ENCODE peak calls at places on chromosomes 7 and 10, in four cellular contexts. Q is HCT116, R is K562, Y is HepG2. D is an unnamed sample.

GRCh38 chr7:98133621-98134266 is 27.1 kb downstream of the LMTK2 start:
- DNase-seq in Y (peak), R (no peak), Q (peak), D (no peak)

GRCh38 chr7:32802305-32802910 is 89.2 kb downstream of the KBTBD2 start:
- DNase-seq in Q (no peak), Y (no peak), R (no peak), D (no peak)

GRCh38 chr10:55263327-55263726 is 462.3 kb upstream of the PCDH15 start:
- DNase-seq in Q (no peak), Y (no peak), R (no peak), D (no peak)

GRCh38 chr7:133253522-133253882 is 624 bp downstream of the EXOC4 start:
- DNase-seq in Y (peak), Q (no peak), R (peak), D (no peak)

GRCh38 chr10:17644485-17644964 is 574 bp downstream of the STAM start:
- DNase-seq in R (peak), Q (no peak), Y (no peak), D (no peak)

GRCh38 chr7:90708841-90709317 is 112.8 kb downstream of the CDK14 start:
- DNase-seq in Q (peak), Y (peak), R (no peak), D (peak)

GRCh38 chr7:148987010-148987750 is 41.1 kb downstream of the PDIA4 start:
- DNase-seq in Q (peak), R (peak), Y (peak), D (peak)

GRCh38 chr10:28054211-28054888 is 55.5 kb upstream of the ODAD2 start:
- DNase-seq in Y (no peak), R (no peak), Q (peak), D (no peak)

GRCh38 chr10:98570764-98571163 is 124.0 kb upstream of the HPS1 start:
- DNase-seq in Y (no peak), Q (no peak), R (no peak), D (no peak)

GRCh38 chr10:98569878-98570277 is 123.1 kb upstream of the HPS1 start:
- DNase-seq in R (no peak), Y (no peak), Q (no peak), D (no peak)

GRCh38 chr10:98577168-98577567 is 130.4 kb upstream of the HPS1 start:
- DNase-seq in Q (no peak), R (no peak), Y (peak), D (no peak)

GRCh38 chr10:98576096-98576495 is 129.4 kb upstream of the HPS1 start:
- DNase-seq in Q (no peak), Y (no peak), R (no peak), D (no peak)

DNA sequence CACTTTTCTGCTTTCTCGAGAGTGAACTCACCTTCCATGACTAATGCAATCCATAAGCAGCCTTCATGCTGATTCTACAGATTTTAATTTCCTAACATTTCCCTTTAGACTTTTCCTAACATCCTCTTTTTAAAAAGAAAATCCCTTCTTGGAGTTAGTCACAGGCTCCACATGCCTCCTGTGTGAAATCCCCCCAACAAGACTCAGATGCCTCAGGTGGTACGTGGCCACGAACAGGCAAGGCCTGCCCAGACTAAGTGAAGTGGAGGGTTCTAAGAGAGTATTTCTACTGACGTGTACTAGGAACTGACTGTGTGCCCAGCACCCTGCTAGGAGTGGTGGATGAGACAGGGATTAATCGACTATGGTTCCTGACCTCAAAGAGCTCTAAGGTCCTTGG is 125.9 kb upstream of the HPS1 start:
- DNase-seq in R (no peak), Q (no peak), Y (no peak), D (no peak)
- TF ChIP-seq SP1 in R (no peak), Q (no peak), Y (no peak), D (no peak)

GRCh38 chr7:39589323-39590111 is 23.3 kb downstream of the YAE1 start:
- DNase-seq in R (peak), Q (peak), Y (no peak), D (peak)
- TF ChIP-seq REST in R (no peak), Q (no peak), Y (no peak), D (no peak)

GRCh38 chr10:6208781-6209235 is 6.1 kb downstream of the PFKFB3 start:
- DNase-seq in Y (no peak), R (no peak), Q (no peak), D (no peak)
- TF ChIP-seq MAX in Y (no peak), R (no peak), Q (no peak), D (no peak)

GRCh38 chr10:22022257-22023051 is 18.9 kb upstream of the DNAJC1 start:
- DNase-seq in Q (no peak), R (peak), Y (no peak), D (no peak)
- TF ChIP-seq SP1 in Q (no peak), R (no peak), Y (no peak), D (no peak)

GRCh38 chr7:45224832-45225231 is 67.2 kb downstream of the RAMP3 start:
- DNase-seq in Y (no peak), Q (no peak), R (no peak), D (no peak)
- TF ChIP-seq REST in Y (peak), Q (peak), R (peak), D (peak)

GRCh38 chr10:24432478-24433416 is 223.8 kb downstream of the KIAA1217 start:
- DNase-seq in R (no peak), Q (no peak), Y (peak), D (no peak)
- TF ChIP-seq MAX in R (no peak), Q (no peak), Y (no peak), D (no peak)

DNA sequence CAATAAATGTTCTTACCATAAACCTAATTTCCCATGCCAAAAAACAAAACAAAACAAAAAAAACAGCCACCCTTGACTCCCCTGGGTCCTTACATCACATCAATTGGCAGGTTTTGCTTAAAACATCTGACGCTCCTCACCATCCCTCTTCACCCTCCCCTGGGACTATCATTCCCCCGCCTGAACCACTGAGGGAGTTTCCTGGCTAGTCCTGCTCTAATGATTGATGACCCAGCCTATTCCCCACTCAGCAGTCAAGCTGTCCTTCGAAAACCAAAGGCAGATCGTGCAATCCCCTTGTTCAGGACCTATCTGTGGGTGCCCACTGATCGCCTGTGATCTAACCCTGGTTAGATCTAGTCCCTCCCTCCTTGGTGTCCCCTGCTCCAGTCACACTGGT is 11.2 kb upstream of the FRMPD2 start:
- DNase-seq in Y (no peak), R (no peak), Q (no peak), D (peak)
- TF ChIP-seq SP1 in Y (no peak), R (no peak), Q (no peak), D (peak)

GRCh38 chr7:108570146-108570755 is 577 bp downstream of the DNAJB9 start:
- DNase-seq in Q (peak), Y (peak), R (peak), D (no peak)

GRCh38 chr7:108565987-108566386 is 3.5 kb downstream of the THAP5 start:
- DNase-seq in Y (no peak), R (no peak), Q (no peak), D (no peak)

GRCh38 chr7:108569381-108570145 is at the start of the genes DNAJB9 and THAP5:
- DNase-seq in Y (peak), Q (peak), R (peak), D (peak)

GRCh38 chr7:108572487-108572886 is 2.8 kb downstream of the DNAJB9 start:
- DNase-seq in Q (no peak), Y (no peak), R (no peak), D (no peak)

GRCh38 chr7:108568801-108569380 is 615 bp downstream of the THAP5 start:
- DNase-seq in Y (no peak), R (no peak), Q (no peak), D (no peak)
- TF ChIP-seq REST in Y (no peak), R (peak), Q (no peak), D (no peak)